ENCODE peak calls at places on chromosomes 7 and 10, in four cellular contexts. T is H1, Q is K562, W is HepG2. U is an unnamed sample. For H3K36me3, the result is how much of the 10 kb centered on the place peaks cover.

GRCh38 chr10:13053794-13054462 is 46.0 kb upstream of the OPTN start:
- DNase-seq in T (no peak), Q (no peak), W (no peak), U (no peak)

GRCh38 chr7:42574693-42575084 is 337.2 kb downstream of the C7orf25 start:
- DNase-seq in T (no peak), Q (no peak), W (no peak), U (no peak)

GRCh38 chr7:50531401-50531906 is 33.8 kb downstream of the DDC start:
- DNase-seq in T (no peak), Q (no peak), W (peak), U (no peak)

GRCh38 chr7:36227223-36227622 is 74.2 kb downstream of the EEPD1 start:
- DNase-seq in T (no peak), Q (no peak), W (no peak), U (no peak)

GRCh38 chr7:28761485-28761884 is 196.6 kb downstream of the TRIL start:
- DNase-seq in T (no peak), Q (no peak), W (no peak), U (no peak)

GRCh38 chr10:81873932-81874816 is 820 bp upstream of the NRG3 start:
- DNase-seq in T (peak), Q (no peak), W (no peak), U (no peak)

GRCh38 chr7:49763791-49764190 is 9.6 kb upstream of the VWC2 start:
- DNase-seq in T (no peak), Q (no peak), W (no peak), U (no peak)

GRCh38 chr10:71795248-71795647 is 21.9 kb upstream of the VSIR start:
- DNase-seq in T (peak), Q (peak), W (no peak), U (no peak)

GRCh38 chr10:36683421-36683820 is 442.0 kb upstream of the ANKRD30A start:
- DNase-seq in T (no peak), Q (no peak), W (no peak), U (no peak)

GRCh38 chr7:132857031-132857430 is 224.9 kb downstream of the CHCHD3 start:
- DNase-seq in T (no peak), Q (no peak), W (no peak), U (no peak)

GRCh38 chr7:37901236-37901827 is 15.3 kb downstream of the SFRP4 start:
- DNase-seq in T (no peak), Q (peak), W (peak), U (no peak)

GRCh38 chr7:49644402-49645166 is 128.9 kb upstream of the VWC2 start:
- DNase-seq in T (no peak), Q (no peak), W (no peak), U (no peak)

GRCh38 chr10:6168059-6168458 is 34.7 kb upstream of the PFKFB3 start:
- DNase-seq in T (no peak), Q (no peak), W (no peak), U (no peak)

GRCh38 chr7:157474685-157475084 is 137.9 kb downstream of the DNAJB6 start:
- DNase-seq in T (peak), Q (peak), W (peak), U (no peak)

GRCh38 chr10:112778579-112778978 is 171.5 kb upstream of the TCF7L2 start:
- DNase-seq in T (no peak), Q (no peak), W (no peak), U (no peak)

GRCh38 chr7:48472640-48473039 is 301.4 kb downstream of the ABCA13 start:
- DNase-seq in T (no peak), Q (no peak), W (no peak), U (no peak)

GRCh38 chr10:59625842-59626522 is 83.7 kb downstream of the SLC16A9 start:
- DNase-seq in T (peak), Q (peak), W (peak), U (peak)

GRCh38 chr10:122294006-122294405 is 22.9 kb downstream of the BTBD16 start:
- DNase-seq in T (no peak), Q (no peak), W (no peak), U (no peak)

GRCh38 chr7:24722386-24723177 is 34.7 kb downstream of the GSDME start:
- DNase-seq in T (peak), Q (no peak), W (no peak), U (no peak)

GRCh38 chr10:13857465-13857864 is 270.7 kb downstream of the PRPF18 start:
- DNase-seq in T (no peak), Q (no peak), W (no peak), U (no peak)

GRCh38 chr7:131753620-131754222 is 197.3 kb upstream of the PODXL start:
- DNase-seq in T (peak), Q (peak), W (peak), U (no peak)

GRCh38 chr10:80159166-80159888 is 26.8 kb downstream of the PLAC9 start:
- DNase-seq in T (no peak), Q (no peak), W (no peak), U (no peak)

GRCh38 chr7:47254081-47255006 is 327.6 kb downstream of the TNS3 start:
- DNase-seq in T (peak), Q (peak), W (peak), U (no peak)

GRCh38 chr10:102381983-102382382 is 13.5 kb upstream of the NFKB2 start:
- DNase-seq in T (no peak), Q (no peak), W (no peak), U (no peak)

GRCh38 chr10:102379383-102379782 is 16.1 kb upstream of the NFKB2 start:
- DNase-seq in T (no peak), Q (no peak), W (no peak), U (no peak)

GRCh38 chr10:102382871-102383270 is 12.6 kb upstream of the NFKB2 start:
- DNase-seq in T (no peak), Q (no peak), W (no peak), U (no peak)

GRCh38 chr10:102384606-102385429 is 10.7 kb upstream of the NFKB2 start:
- DNase-seq in T (no peak), Q (no peak), W (peak), U (no peak)

DNA sequence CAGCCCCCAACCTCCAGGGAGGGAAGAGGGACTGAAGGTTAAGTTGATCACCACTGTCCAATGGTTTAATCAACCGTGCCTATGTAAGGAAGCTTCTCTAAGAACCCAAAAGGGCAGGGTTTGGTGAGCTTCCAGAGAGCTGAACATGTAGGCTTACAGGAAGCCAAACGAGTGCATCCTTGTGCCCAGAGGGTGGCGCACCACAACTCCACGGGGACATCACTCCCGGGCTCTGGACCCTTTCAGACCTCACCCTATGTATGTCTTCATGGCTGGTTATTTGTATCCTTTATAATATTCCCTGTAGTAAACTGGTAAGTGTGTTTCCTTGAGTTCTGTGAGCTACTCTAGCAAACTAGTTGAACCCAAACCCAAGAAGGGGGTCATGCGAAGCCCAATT is 11.5 kb upstream of the NFKB2 start:
- DNase-seq in T (peak), Q (peak), W (no peak), U (no peak)
- H3K36me3 ChIP-seq in T (under half), Q (under half), W (under half), U (under half)

DNA sequence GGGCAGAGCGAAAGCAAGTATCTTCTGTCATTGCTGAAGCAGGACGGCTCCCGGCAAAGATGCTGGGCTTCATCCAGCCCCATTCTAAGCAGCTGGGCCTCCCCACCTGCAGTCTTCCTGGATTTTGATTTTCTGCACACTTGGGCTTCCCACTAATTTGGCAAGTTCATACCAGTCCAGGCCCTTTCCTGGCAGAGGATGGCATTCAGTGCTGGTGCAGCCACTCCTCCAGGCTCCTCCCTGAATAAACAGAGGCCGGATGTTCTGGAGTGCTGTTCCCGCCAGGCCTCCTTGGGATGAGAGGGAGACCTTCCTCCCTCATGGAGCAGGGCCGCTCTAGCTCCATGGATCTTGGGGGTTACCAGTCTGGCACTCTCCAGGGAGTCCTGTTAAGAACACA is 3.4 kb downstream of the BAG3 start:
- DNase-seq in T (no peak), Q (no peak), W (peak), U (no peak)
- TF ChIP-seq ZNF274 in T (no peak), Q (no peak), W (no peak), U (no peak)

GRCh38 chr7:78323118-78323517 is 524.5 kb downstream of the PHTF2 start:
- DNase-seq in T (no peak), Q (no peak), W (no peak), U (no peak)

GRCh38 chr7:78326870-78327269 is 528.3 kb downstream of the PHTF2 start:
- DNase-seq in T (no peak), Q (no peak), W (no peak), U (no peak)

GRCh38 chr7:78326189-78326588 is 527.6 kb downstream of the PHTF2 start:
- DNase-seq in T (no peak), Q (no peak), W (no peak), U (no peak)

GRCh38 chr7:78333530-78333929 is 535.0 kb downstream of the PHTF2 start:
- DNase-seq in T (no peak), Q (no peak), W (no peak), U (no peak)

GRCh38 chr7:78327718-78328117 is 529.1 kb downstream of the PHTF2 start:
- DNase-seq in T (no peak), Q (no peak), W (no peak), U (no peak)
- TF ChIP-seq EP300 in T (no peak), Q (no peak), W (no peak), U (no peak)

DNA sequence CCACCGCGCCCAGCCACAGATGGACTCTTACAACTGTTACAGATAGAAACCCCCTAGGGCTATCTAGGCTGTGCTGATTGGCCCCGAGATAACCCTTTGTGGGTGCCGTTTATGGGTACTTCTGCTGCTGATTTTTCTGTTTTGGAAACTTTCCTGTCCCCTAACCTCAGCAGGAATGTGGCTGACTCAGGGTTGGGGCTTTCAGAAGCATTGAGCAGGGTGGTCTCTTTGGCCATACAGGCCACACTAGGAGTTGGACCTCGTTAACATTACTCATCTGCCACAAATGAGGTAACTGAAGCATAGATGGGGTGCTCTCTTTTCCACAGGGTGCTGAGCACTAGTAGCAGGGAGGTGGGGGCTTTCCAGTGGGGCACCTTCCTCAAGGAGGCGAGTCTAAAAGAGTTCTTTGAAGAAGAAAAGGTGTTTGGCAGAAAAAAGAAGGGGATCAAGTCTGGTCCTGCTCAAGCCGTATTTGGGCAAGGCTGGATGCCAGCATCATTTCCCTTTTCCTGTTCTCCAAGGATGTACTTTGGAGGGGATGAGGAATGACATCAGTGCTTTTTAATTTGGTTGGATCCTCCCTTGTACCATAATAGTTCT is 6.4 kb downstream of the ZSCAN25 start:
- DNase-seq in T (no peak), Q (no peak), W (no peak), U (no peak)
- H3K36me3 ChIP-seq in T (half or more), Q (half or more), W (half or more), U (under half)

GRCh38 chr7:126040114-126041045 is 1110.8 kb upstream of the POT1 start:
- DNase-seq in T (no peak), Q (no peak), W (no peak), U (no peak)
- TF ChIP-seq ZNF274 in T (no peak), Q (no peak), W (no peak), U (no peak)

DNA sequence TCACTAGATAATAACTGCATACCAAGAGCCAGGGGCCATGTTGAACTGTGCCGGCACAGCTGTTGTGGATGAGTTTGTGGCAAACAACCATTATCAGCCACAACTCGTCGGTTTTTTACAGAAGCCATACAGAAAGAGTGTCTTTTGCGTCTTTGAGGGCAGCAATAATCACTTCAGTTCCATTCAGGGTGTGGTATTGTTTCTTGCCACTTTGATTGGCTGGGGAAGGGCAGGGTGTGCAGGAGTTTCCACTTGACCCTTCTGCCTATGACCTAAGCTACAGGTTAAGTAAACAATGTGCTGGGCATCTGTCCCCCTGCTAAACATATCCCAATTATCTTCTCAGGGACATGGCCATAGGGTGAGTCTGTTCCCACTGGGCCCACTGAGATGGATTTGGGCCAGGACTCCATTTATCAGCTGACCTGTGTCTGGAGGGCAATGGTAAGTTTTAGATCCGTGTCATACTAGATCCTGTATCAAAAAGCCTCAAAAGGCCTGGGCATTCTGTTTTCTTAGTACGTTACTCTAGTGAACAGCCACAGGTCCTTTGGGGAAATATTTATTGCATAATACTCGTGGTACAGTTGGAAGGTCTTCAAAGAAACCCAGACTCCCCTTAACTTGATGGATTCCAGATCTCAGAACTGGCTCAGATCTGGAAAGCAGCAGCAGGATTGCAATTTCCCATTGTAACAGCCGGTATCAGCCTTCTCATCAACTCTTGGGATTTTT is 15.9 kb downstream of the ZNF3 start:
- DNase-seq in T (no peak), Q (peak), W (no peak), U (no peak)
- TF ChIP-seq EP300 in T (no peak), Q (no peak), W (no peak), U (no peak)

DNA sequence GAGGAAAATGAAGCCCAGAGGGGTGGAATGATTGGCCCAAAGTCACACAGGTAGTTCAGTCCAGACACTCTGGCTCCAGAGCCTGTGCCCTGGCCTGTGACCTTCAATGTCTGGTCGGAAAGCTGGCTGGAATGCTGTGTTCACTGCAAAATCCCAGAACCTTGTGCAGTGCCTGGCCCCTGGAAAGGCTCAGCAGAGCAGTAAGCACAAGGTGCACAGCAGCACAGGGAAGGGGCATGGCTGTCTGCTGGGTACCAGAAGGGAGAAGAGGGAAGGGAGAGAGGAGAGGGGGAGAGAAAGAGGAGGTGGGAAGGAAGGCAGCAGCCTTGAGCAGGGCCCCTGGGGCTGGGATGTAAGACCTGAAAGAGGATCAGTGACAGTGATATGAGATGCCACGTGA is 28.4 kb upstream of the C10orf71 start:
- DNase-seq in T (no peak), Q (no peak), W (no peak), U (no peak)
- H3K36me3 ChIP-seq in T (under half), Q (under half), W (under half), U (under half)

U was measured in GM12878.